ENCODE peak calls at places on chromosomes 7 and 10, in nine cellular contexts. Y is brain microvascular endothelial cell; L is M059J; Q is T-cell; M is cardiac muscle cell; Z is stimulated activated CD4-positive, alpha-beta T cell treated with anti-CD3 and anti-CD28 coated beads, Interleukin-15, amount 100 ng/mL, for 1 hour; G is osteocyte; O is RPMI7951; W is neural progenitor cell. J is an unnamed sample.

GRCh38 chr7:143884276-143884977 is 17.5 kb downstream of the TCAF1 start:
- DNase-seq in L (no peak), O (no peak), Y (no peak), G (no peak), W (no peak), Z (no peak), M (no peak), Q (no peak), J (no peak)

GRCh38 chr10:722281-723060 is 33.0 kb upstream of the DIP2C start:
- DNase-seq in Y (no peak), Q (no peak), M (no peak), W (no peak), G (no peak), L (no peak), O (no peak), Z (no peak), J (no peak)

GRCh38 chr7:123557016-123557630 is 495 bp downstream of the NDUFA5 start:
- DNase-seq in Z (no peak), O (peak), Y (no peak), G (no peak), L (peak), Q (no peak), W (peak), M (peak), J (no peak)

GRCh38 chr7:136911362-136911761 is 42.9 kb downstream of the CHRM2 start:
- DNase-seq in Q (no peak), Y (peak), Z (no peak), M (no peak), O (peak), L (peak), W (no peak), G (no peak), J (no peak)

GRCh38 chr7:37984775-37985390 is 64.4 kb downstream of the EPDR1 start:
- DNase-seq in M (no peak), L (no peak), G (no peak), W (no peak), Y (no peak), Q (no peak), Z (no peak), O (no peak), J (no peak)

GRCh38 chr7:130886438-130887135 is 152.6 kb upstream of the KLF14 start:
- DNase-seq in G (no peak), M (no peak), L (no peak), O (no peak), W (no peak), Z (no peak), Y (no peak), Q (no peak), J (no peak)

GRCh38 chr10:79186742-79187544 is 118.2 kb downstream of the ZMIZ1 start:
- DNase-seq in G (no peak), Z (no peak), Y (no peak), O (no peak), L (no peak), Q (no peak), M (no peak), W (no peak), J (no peak)

GRCh38 chr7:37430126-37430525 is 18.5 kb downstream of the ELMO1 start:
- DNase-seq in L (no peak), Z (no peak), Y (no peak), G (no peak), M (no peak), O (no peak), Q (no peak), W (no peak), J (no peak)

J was measured in natural killer cell.